ENCODE peak calls at places on chromosome 15, in eight cellular contexts. N, W, V, F, K, Y, E and A are unnamed samples.

GRCh38 chr15:38021259-38021658 is 86.8 kb downstream of the TMCO5A start:
- DNase-seq in V (no peak), N (no peak), Y (no peak), W (no peak), F (no peak), K (no peak), E (no peak), A (no peak)

GRCh38 chr15:100266166-100266565 is 75.6 kb downstream of the ADAMTS17 start:
- DNase-seq in Y (no peak), W (no peak), F (no peak), K (no peak), V (no peak), E (no peak), N (no peak), A (no peak)

GRCh38 chr15:32717290-32718081 is at the start of gene GREM1:
- DNase-seq in N (no peak), E (no peak), Y (no peak), K (peak; percentile 59), W (no peak), F (no peak), V (no peak), A (no peak)

GRCh38 chr15:36407647-36408046 is 171.8 kb upstream of the CDIN1 start:
- DNase-seq in V (no peak), E (no peak), Y (no peak), W (no peak), K (no peak), F (no peak), N (no peak), A (no peak)

GRCh38 chr15:100309984-100310291 is 31.8 kb downstream of the ADAMTS17 start:
- DNase-seq in E (no peak), W (no peak), Y (no peak), V (no peak), F (no peak), K (no peak), N (no peak), A (no peak)

GRCh38 chr15:89495638-89496145 is 691 bp downstream of the RHCG start:
- DNase-seq in V (no peak), Y (no peak), E (no peak), N (no peak), F (no peak), K (no peak), W (no peak), A (no peak)

GRCh38 chr15:84949845-84950569 is 31.6 kb upstream of the PDE8A start:
- DNase-seq in Y (no peak), E (no peak), F (no peak), V (no peak), W (no peak), K (no peak), N (no peak), A (no peak)

GRCh38 chr15:32970847-32971246 is 223.7 kb downstream of the FMN1 start:
- DNase-seq in Y (no peak), E (peak; percentile 20), N (no peak), F (no peak), W (no peak), V (no peak), K (no peak), A (no peak)

GRCh38 chr15:91055548-91056331 is 33.3 kb upstream of the VPS33B start:
- DNase-seq in F (no peak), Y (no peak), W (peak; percentile 63), K (peak; percentile 8), N (no peak), V (peak; percentile 94), E (peak; percentile 78), A (peak; percentile 96)